ENCODE peak calls at places on chromosomes 2 and 18, in six cellular contexts. S is GM13976; P is activated CD8-positive, alpha-beta memory T cell treated with anti-CD3 and anti-CD28 coated beads for 4 hours; D is astrocyte of the spinal cord; F is stimulated activated CD4-positive, alpha-beta T cell treated with anti-CD3 and anti-CD28 coated beads, Interleukin-4, amount 100 ng/mL, for 24 hours; B is activated T-cell treated with anti-CD3 and anti-CD28 coated beads for 24 hours. V is an unnamed sample.

GRCh38 chr2:120066708-120067547 is 54.1 kb downstream of the EPB41L5 start:
- DNase-seq in S (no peak), P (no peak), D (peak), F (no peak), B (no peak), V (no peak)

GRCh38 chr2:85813978-85814801 is 60.4 kb downstream of the ATOH8 start:
- DNase-seq in S (peak), P (peak), D (peak), F (peak), B (peak), V (peak)

GRCh38 chr2:165401285-165401852 is 68.1 kb upstream of the CSRNP3 start:
- DNase-seq in S (no peak), P (no peak), D (peak), F (no peak), B (no peak), V (no peak)

GRCh38 chr2:73075477-73076373 is 4.2 kb upstream of the SFXN5 start:
- DNase-seq in S (peak), P (no peak), D (peak), F (no peak), B (no peak), V (peak)

GRCh38 chr2:38528008-38528442 is 74.7 kb downstream of the HNRNPLL start:
- DNase-seq in S (peak), P (no peak), D (peak), F (peak), B (peak), V (peak)

GRCh38 chr2:225073198-225073597 is 30.9 kb upstream of the DOCK10 start:
- DNase-seq in S (no peak), P (no peak), D (no peak), F (no peak), B (no peak), V (no peak)

GRCh38 chr2:104826016-104826415 is 27.9 kb upstream of the POU3F3 start:
- DNase-seq in S (no peak), P (no peak), D (peak), F (no peak), B (no peak), V (no peak)

GRCh38 chr2:16242906-16243305 is 302.6 kb downstream of the MYCN start:
- DNase-seq in S (no peak), P (no peak), D (no peak), F (no peak), B (no peak), V (no peak)

GRCh38 chr2:205563646-205564045 is 118.7 kb upstream of the NRP2 start:
- DNase-seq in S (peak), P (no peak), D (no peak), F (no peak), B (no peak), V (no peak)

GRCh38 chr18:24530630-24531111 is 70.2 kb downstream of the HRH4 start:
- DNase-seq in S (no peak), P (no peak), D (peak), F (no peak), B (no peak), V (peak)

GRCh38 chr18:32349728-32350395 is 120.8 kb downstream of the GAREM1 start:
- DNase-seq in S (no peak), P (no peak), D (peak), F (no peak), B (no peak), V (peak)

GRCh38 chr2:27756544-27757498 is 14.7 kb upstream of the MRPL33 start:
- DNase-seq in S (no peak), P (no peak), D (peak), F (no peak), B (no peak), V (no peak)

GRCh38 chr18:14947482-14948162 is 199.7 kb downstream of the ANKRD30B start:
- DNase-seq in S (no peak), P (no peak), D (no peak), F (no peak), B (no peak), V (no peak)

GRCh38 chr18:55732227-55733106 is 144.5 kb upstream of the TCF4 start:
- DNase-seq in S (no peak), P (no peak), D (peak), F (no peak), B (no peak), V (no peak)

GRCh38 chr2:129191530-129191929 is 787.9 kb upstream of the RAB6C start:
- DNase-seq in S (no peak), P (no peak), D (no peak), F (no peak), B (no peak), V (no peak)